ENCODE peak calls at places on chromosomes 4 and X, in six cellular contexts. One of them, this sample, is unnamed.
A peak's percentile ranks its signal among the peaks of the same experiment; 100 is the strongest.

GRCh38 chrX:2732649-2733048 is 19.2 kb upstream of the XG start:
- DNase-seq in A549: no peak
- DNase-seq in lower leg skin: no peak
- DNase-seq in IMR-90: no peak
- DNase-seq in transverse colon: no peak
- DNase-seq in right lobe of liver: no peak
- DNase-seq in this sample: no peak

GRCh38 chrX:42776195-42776594 is 1.8 kb downstream of the PPP1R2C start:
- DNase-seq in right lobe of liver: no peak
- DNase-seq in transverse colon: no peak
- DNase-seq in lower leg skin: no peak
- DNase-seq in A549: no peak
- DNase-seq in IMR-90: no peak
- DNase-seq in this sample: peak; percentile 36

GRCh38 chrX:118350715-118351114 is 4.8 kb downstream of the WDR44 start:
- DNase-seq in lower leg skin: no peak
- DNase-seq in transverse colon: no peak
- DNase-seq in A549: no peak
- DNase-seq in right lobe of liver: no peak
- DNase-seq in IMR-90: no peak
- DNase-seq in this sample: peak; percentile 52

GRCh38 chrX:368811-369562 is 17.7 kb downstream of the PPP2R3B start:
- DNase-seq in IMR-90: peak; percentile 52
- DNase-seq in right lobe of liver: no peak
- DNase-seq in lower leg skin: no peak
- DNase-seq in transverse colon: no peak
- DNase-seq in A549: peak; percentile 39
- DNase-seq in this sample: peak; percentile 19

GRCh38 chr4:139558235-139559094 is 2.4 kb upstream of the SETD7 start:
- DNase-seq in A549: no peak
- DNase-seq in transverse colon: no peak
- DNase-seq in IMR-90: no peak
- DNase-seq in lower leg skin: no peak
- DNase-seq in right lobe of liver: no peak
- DNase-seq in this sample: peak; percentile 66

GRCh38 chrX:316351-317325 is 2.0 kb downstream of the GTPBP6 start:
- DNase-seq in A549: no peak
- DNase-seq in transverse colon: peak; percentile 19
- DNase-seq in right lobe of liver: peak; percentile 33
- DNase-seq in IMR-90: no peak
- DNase-seq in lower leg skin: no peak
- DNase-seq in this sample: no peak

GRCh38 chrX:49627030-49627777 is 28.4 kb downstream of the GAGE1 start:
- DNase-seq in transverse colon: no peak
- DNase-seq in lower leg skin: no peak
- DNase-seq in A549: peak; percentile 34
- DNase-seq in right lobe of liver: no peak
- DNase-seq in IMR-90: no peak
- DNase-seq in this sample: peak; percentile 9

GRCh38 chr4:87188932-87189331 is 31.5 kb downstream of the KLHL8 start:
- DNase-seq in IMR-90: no peak
- DNase-seq in transverse colon: no peak
- DNase-seq in right lobe of liver: no peak
- DNase-seq in lower leg skin: no peak
- DNase-seq in A549: no peak
- DNase-seq in this sample: peak; percentile 39

GRCh38 chr4:8583655-8584025 is 3.4 kb downstream of the GPR78 start:
- DNase-seq in transverse colon: no peak
- DNase-seq in IMR-90: no peak
- DNase-seq in right lobe of liver: no peak
- DNase-seq in A549: no peak
- DNase-seq in lower leg skin: no peak
- DNase-seq in this sample: no peak

GRCh38 chr4:13267091-13267490 is 217.0 kb downstream of the RAB28 start:
- DNase-seq in A549: no peak
- DNase-seq in IMR-90: no peak
- DNase-seq in transverse colon: no peak
- DNase-seq in lower leg skin: no peak
- DNase-seq in right lobe of liver: no peak
- DNase-seq in this sample: no peak

GRCh38 chrX:127038065-127038464 is 218.5 kb downstream of the PRR32 start:
- DNase-seq in right lobe of liver: no peak
- DNase-seq in A549: no peak
- DNase-seq in transverse colon: no peak
- DNase-seq in IMR-90: no peak
- DNase-seq in lower leg skin: no peak
- DNase-seq in this sample: peak; percentile 18

GRCh38 chr4:121237069-121237399 is 72.9 kb upstream of the TNIP3 start:
- DNase-seq in IMR-90: no peak
- DNase-seq in transverse colon: no peak
- DNase-seq in lower leg skin: no peak
- DNase-seq in A549: no peak
- DNase-seq in right lobe of liver: no peak
- DNase-seq in this sample: no peak

GRCh38 chrX:95893632-95894031 is 791.0 kb upstream of the DIAPH2 start:
- DNase-seq in IMR-90: no peak
- DNase-seq in A549: no peak
- DNase-seq in transverse colon: no peak
- DNase-seq in lower leg skin: peak; percentile 15
- DNase-seq in right lobe of liver: no peak
- DNase-seq in this sample: no peak

GRCh38 chr4:102826890-102827673 is at the start of gene UBE2D3:
- DNase-seq in right lobe of liver: peak; percentile 93
- DNase-seq in IMR-90: peak; percentile 97
- DNase-seq in lower leg skin: peak; percentile 93
- DNase-seq in transverse colon: peak; percentile 96
- DNase-seq in A549: peak; percentile 24
- DNase-seq in this sample: peak; percentile 97

GRCh38 chrX:105273326-105273725 is 52.8 kb upstream of the TEX13A start:
- DNase-seq in IMR-90: no peak
- DNase-seq in transverse colon: no peak
- DNase-seq in right lobe of liver: no peak
- DNase-seq in A549: no peak
- DNase-seq in lower leg skin: no peak
- DNase-seq in this sample: no peak

GRCh38 chr4:80465238-80465637 is 129.7 kb downstream of the CFAP299 start:
- DNase-seq in IMR-90: peak; percentile 26
- DNase-seq in transverse colon: no peak
- DNase-seq in lower leg skin: no peak
- DNase-seq in right lobe of liver: no peak
- DNase-seq in A549: no peak
- DNase-seq in this sample: no peak

GRCh38 chr4:105192474-105192873 is 45.8 kb downstream of the TET2 start:
- DNase-seq in transverse colon: no peak
- DNase-seq in right lobe of liver: no peak
- DNase-seq in IMR-90: no peak
- DNase-seq in lower leg skin: no peak
- DNase-seq in A549: no peak
- DNase-seq in this sample: no peak

GRCh38 chrX:119693032-119693995 is at the start of gene SEPTIN6:
- DNase-seq in A549: peak; percentile 49
- DNase-seq in transverse colon: peak; percentile 82
- DNase-seq in lower leg skin: peak; percentile 21
- DNase-seq in IMR-90: peak; percentile 52
- DNase-seq in right lobe of liver: peak; percentile 70
- DNase-seq in this sample: peak; percentile 92

DNA sequence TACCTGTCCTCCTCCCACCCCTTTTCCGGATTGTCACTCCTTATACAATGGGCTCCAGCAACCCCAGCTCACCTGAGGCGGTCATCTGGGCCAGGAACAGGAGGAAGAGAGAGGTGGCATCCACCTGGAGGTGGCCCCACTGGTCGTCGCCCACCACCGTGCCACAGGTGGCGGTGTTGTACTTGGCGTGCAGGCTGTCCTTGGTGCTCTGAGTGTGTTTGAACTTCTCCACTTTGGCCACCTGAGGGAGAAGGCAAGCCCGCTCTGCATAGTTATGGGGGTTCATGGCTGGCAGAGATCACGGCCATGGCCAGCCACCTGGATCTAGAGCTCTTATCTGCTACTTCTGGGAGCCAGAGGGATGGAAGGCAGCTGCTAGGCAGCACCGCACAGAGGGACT is 32.9 kb downstream of the PHKA2 start:
- DNase-seq in right lobe of liver: no peak
- DNase-seq in transverse colon: no peak
- DNase-seq in lower leg skin: no peak
- DNase-seq in IMR-90: no peak
- DNase-seq in A549: no peak
- DNase-seq in this sample: peak; percentile 9
- TF ChIP-seq CTCF in right lobe of liver: no peak
- TF ChIP-seq CTCF in transverse colon: no peak
- TF ChIP-seq CTCF in lower leg skin: no peak
- TF ChIP-seq CTCF in IMR-90: no peak
- TF ChIP-seq CTCF in A549: no peak
- TF ChIP-seq CTCF in this sample: no peak

DNA sequence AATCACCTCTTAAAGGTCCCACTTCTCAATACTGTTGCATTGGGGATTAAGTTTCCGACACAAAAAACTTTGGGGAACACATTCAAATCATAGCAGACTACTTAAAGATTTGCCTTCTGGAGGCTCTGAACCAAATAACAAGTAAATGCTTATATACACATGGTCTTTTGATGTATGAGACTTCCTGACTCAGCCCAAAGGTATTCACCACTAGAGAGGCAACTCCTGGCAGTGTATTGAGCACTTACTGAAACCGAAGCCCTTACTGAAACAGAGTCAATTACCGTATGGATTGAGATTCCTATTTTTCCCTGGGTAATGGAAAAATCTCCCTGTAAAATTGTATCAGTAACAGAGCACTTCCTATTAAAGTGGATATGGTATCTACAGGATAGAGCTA is 45.4 kb downstream of the ZCCHC13 start:
- DNase-seq in IMR-90: peak; percentile 82
- DNase-seq in lower leg skin: no peak
- DNase-seq in right lobe of liver: no peak
- DNase-seq in A549: no peak
- DNase-seq in transverse colon: no peak
- DNase-seq in this sample: no peak
- TF ChIP-seq POLR2A in IMR-90: no peak
- TF ChIP-seq POLR2A in lower leg skin: no peak
- TF ChIP-seq POLR2A in right lobe of liver: no peak
- TF ChIP-seq POLR2A in A549: no peak
- TF ChIP-seq POLR2A in transverse colon: no peak
- TF ChIP-seq POLR2A in this sample: no peak

GRCh38 chr4:127995776-127996175 is 30.6 kb downstream of the ABHD18 start:
- DNase-seq in transverse colon: no peak
- DNase-seq in IMR-90: peak; percentile 35
- DNase-seq in right lobe of liver: no peak
- DNase-seq in A549: peak; percentile 26
- DNase-seq in lower leg skin: no peak
- DNase-seq in this sample: no peak

GRCh38 chr4:127993150-127993549 is 27.9 kb downstream of the ABHD18 start:
- DNase-seq in right lobe of liver: no peak
- DNase-seq in IMR-90: no peak
- DNase-seq in transverse colon: no peak
- DNase-seq in A549: no peak
- DNase-seq in lower leg skin: no peak
- DNase-seq in this sample: peak; percentile 17

DNA sequence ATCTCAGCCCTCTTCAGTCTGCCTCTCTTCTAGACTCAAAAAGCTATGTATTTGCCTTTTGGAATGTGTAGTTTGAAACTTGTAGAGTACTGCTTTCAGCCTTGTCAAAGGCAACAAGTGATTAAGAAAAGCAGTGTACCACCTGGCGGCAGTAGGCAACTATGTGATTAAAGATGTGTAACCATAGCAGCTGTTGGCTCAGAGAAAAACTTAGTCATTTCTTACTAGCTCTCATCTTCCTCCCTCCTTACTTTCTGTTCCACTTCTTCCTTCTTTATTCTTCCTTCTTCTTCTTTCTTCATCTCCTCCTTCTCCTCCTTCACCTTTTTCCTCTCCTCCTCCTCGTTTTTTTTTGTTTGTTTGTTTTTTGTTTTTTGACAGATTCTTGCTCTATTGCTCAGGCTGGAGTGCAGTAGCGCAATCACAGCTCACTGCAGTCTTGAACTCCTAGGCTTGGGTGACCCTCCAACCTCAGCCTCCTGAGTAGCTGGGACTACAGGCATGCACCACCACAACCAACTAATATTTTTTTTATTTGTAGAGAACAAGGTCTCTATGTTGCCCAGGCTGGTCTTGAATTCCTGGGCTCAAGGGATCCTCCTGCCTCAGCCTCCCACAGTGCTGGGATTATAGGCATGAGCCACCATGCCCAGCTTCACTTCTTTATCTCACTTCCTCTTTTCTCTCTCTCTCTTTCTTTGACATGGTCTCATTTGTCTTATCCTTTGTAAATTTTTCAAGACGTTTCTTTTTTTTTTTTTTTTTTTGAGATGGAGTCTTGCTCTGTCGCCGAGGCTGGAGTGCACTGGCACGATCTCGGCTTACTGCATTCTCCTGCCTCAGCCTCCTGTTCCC is 32.6 kb downstream of the ABHD18 start:
- DNase-seq in transverse colon: no peak
- DNase-seq in A549: peak; percentile 58
- DNase-seq in lower leg skin: no peak
- DNase-seq in IMR-90: peak; percentile 63
- DNase-seq in right lobe of liver: no peak
- DNase-seq in this sample: peak; percentile 9
- TF ChIP-seq CTCF in transverse colon: no peak
- TF ChIP-seq CTCF in A549: peak; percentile 49
- TF ChIP-seq CTCF in lower leg skin: no peak
- TF ChIP-seq CTCF in IMR-90: peak; percentile 15
- TF ChIP-seq CTCF in right lobe of liver: no peak
- TF ChIP-seq CTCF in this sample: no peak

GRCh38 chr4:36323801-36324419 is 42.5 kb downstream of the DTHD1 start:
- DNase-seq in A549: no peak
- DNase-seq in transverse colon: no peak
- DNase-seq in right lobe of liver: no peak
- DNase-seq in lower leg skin: no peak
- DNase-seq in IMR-90: no peak
- DNase-seq in this sample: peak; percentile 34

GRCh38 chr4:36324808-36325207 is 43.4 kb downstream of the DTHD1 start:
- DNase-seq in transverse colon: no peak
- DNase-seq in A549: no peak
- DNase-seq in right lobe of liver: no peak
- DNase-seq in IMR-90: no peak
- DNase-seq in lower leg skin: no peak
- DNase-seq in this sample: no peak

GRCh38 chr4:36321176-36321575 is 39.8 kb downstream of the DTHD1 start:
- DNase-seq in lower leg skin: no peak
- DNase-seq in IMR-90: no peak
- DNase-seq in right lobe of liver: no peak
- DNase-seq in A549: no peak
- DNase-seq in transverse colon: no peak
- DNase-seq in this sample: no peak

GRCh38 chr4:36325499-36325898 is 44.1 kb downstream of the DTHD1 start:
- DNase-seq in lower leg skin: no peak
- DNase-seq in A549: no peak
- DNase-seq in transverse colon: no peak
- DNase-seq in IMR-90: no peak
- DNase-seq in right lobe of liver: no peak
- DNase-seq in this sample: peak; percentile 63

DNA sequence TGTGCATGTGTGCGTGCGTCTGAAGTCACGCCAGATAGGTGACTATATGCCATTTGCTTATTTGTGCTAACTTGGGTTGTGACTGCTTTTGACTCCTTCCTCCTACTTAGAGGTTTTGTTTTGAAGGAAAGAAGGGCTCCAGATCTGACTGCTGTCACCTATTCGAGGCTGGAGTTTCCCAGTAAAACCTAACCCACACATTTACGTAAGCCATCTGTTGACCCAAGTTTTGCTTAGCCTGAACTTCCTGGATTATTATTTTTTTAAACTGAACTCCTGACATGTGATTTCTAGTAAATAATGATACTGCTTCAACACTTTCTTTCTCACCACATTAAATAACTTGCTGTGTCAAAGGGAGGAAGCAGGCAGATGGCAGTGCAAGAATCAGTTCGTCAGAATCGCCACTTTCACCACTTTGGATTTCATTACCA is 41.5 kb downstream of the DTHD1 start:
- DNase-seq in transverse colon: no peak
- DNase-seq in A549: no peak
- DNase-seq in lower leg skin: no peak
- DNase-seq in IMR-90: no peak
- DNase-seq in right lobe of liver: no peak
- DNase-seq in this sample: peak; percentile 43
- TF ChIP-seq POLR2A in transverse colon: no peak
- TF ChIP-seq POLR2A in A549: no peak
- TF ChIP-seq POLR2A in lower leg skin: no peak
- TF ChIP-seq POLR2A in IMR-90: no peak
- TF ChIP-seq POLR2A in right lobe of liver: no peak
- TF ChIP-seq POLR2A in this sample: no peak

This sample was measured in NB4.